ENCODE peak calls at places on chromosomes 5 and 9, in six cellular contexts. K is IMR-90; A is astrocyte of the spinal cord; R is effector memory CD4-positive, alpha-beta T cell; N is AG08396; T is effector CD4-positive, alpha-beta T cell. Z is an unnamed sample.

GRCh38 chr5:160118349-160119141 is 705 bp downstream of the PWWP2A start:
- DNase-seq in N (peak; percentile 70), R (peak; percentile 47), K (no peak), A (no peak), T (peak; percentile 41), Z (peak; percentile 69)

GRCh38 chr5:123359866-123360569 is 63.2 kb downstream of the CEP120 start:
- DNase-seq in R (no peak), T (no peak), N (no peak), A (no peak), K (no peak), Z (no peak)

GRCh38 chr5:152864993-152865392 is 459.9 kb upstream of the NMUR2 start:
- DNase-seq in K (no peak), R (no peak), N (no peak), A (no peak), T (no peak), Z (no peak)

GRCh38 chr9:79759460-79759859 is 187.7 kb downstream of the TLE4 start:
- DNase-seq in R (no peak), N (no peak), K (no peak), T (no peak), A (peak; percentile 57), Z (no peak)

GRCh38 chr5:72185717-72186388 is 78.6 kb downstream of the MAP1B start:
- DNase-seq in A (peak; percentile 58), T (no peak), K (no peak), N (no peak), R (no peak), Z (no peak)

GRCh38 chr5:142783601-142784291 is 13.6 kb downstream of the ARHGAP26 start:
- DNase-seq in T (no peak), R (no peak), A (peak; percentile 29), N (peak; percentile 10), K (no peak), Z (no peak)

GRCh38 chr5:112917453-112918005 is 4.5 kb downstream of the REEP5 start:
- DNase-seq in N (no peak), T (peak; percentile 9), K (peak; percentile 49), R (peak; percentile 6), A (peak; percentile 7), Z (no peak)

GRCh38 chr9:114027159-114027895 is 50.8 kb downstream of the AMBP start:
- DNase-seq in A (no peak), R (no peak), K (no peak), T (no peak), N (no peak), Z (no peak)

GRCh38 chr9:99626424-99626823 is 195.3 kb upstream of the NR4A3 start:
- DNase-seq in T (no peak), N (no peak), K (no peak), A (no peak), R (no peak), Z (no peak)

GRCh38 chr5:39476466-39477215 is 51.9 kb upstream of the DAB2 start:
- DNase-seq in R (no peak), K (peak; percentile 86), A (peak; percentile 75), T (no peak), N (peak; percentile 51), Z (no peak)

GRCh38 chr9:136550439-136551085 is 4.7 kb upstream of the NOTCH1 start:
- DNase-seq in N (no peak), A (no peak), K (no peak), T (no peak), R (no peak), Z (no peak)

GRCh38 chr5:31502506-31502905 is 29.4 kb downstream of the DROSHA start:
- DNase-seq in N (no peak), T (no peak), R (no peak), K (peak; percentile 18), A (no peak), Z (no peak)

GRCh38 chr5:111099058-111099778 is 7.1 kb downstream of the WDR36 start:
- DNase-seq in R (no peak), T (no peak), A (no peak), K (peak; percentile 62), N (no peak), Z (no peak)

GRCh38 chr5:4511996-4512656 is 628.0 kb upstream of the ADAMTS16 start:
- DNase-seq in N (no peak), R (no peak), A (peak; percentile 2), T (no peak), K (no peak), Z (no peak)

GRCh38 chr9:76716270-76716669 is 48.0 kb upstream of the PCA3 start:
- DNase-seq in A (peak; percentile 43), T (no peak), R (no peak), N (no peak), K (no peak), Z (no peak)

GRCh38 chr5:151686673-151687378 is at the start of gene SPARC:
- DNase-seq in A (peak; percentile 94), N (peak; percentile 78), K (peak; percentile 96), T (no peak), R (no peak), Z (no peak)

GRCh38 chr5:127442085-127442484 is 75.4 kb upstream of the PRRC1 start:
- DNase-seq in K (peak; percentile 2), R (no peak), N (no peak), A (peak; percentile 42), T (no peak), Z (peak; percentile 23)

GRCh38 chr5:174516741-174517140 is 207.6 kb upstream of the MSX2 start:
- DNase-seq in R (no peak), A (no peak), K (no peak), N (no peak), T (no peak), Z (no peak)